ENCODE peak calls at places on chromosomes 5 and 9, in ten cellular contexts. Q is astrocyte of the hippocampus; E is activated CD4-positive, alpha-beta T cell treated with anti-CD3 and anti-CD28 coated beads, Interleukin-2, amount 50 U/mL, for 48 hours; Z is iPS-NIHi11; P is HAP-1; B is AG08395; K is aorta; W is RWPE1; X is activated CD8-positive, alpha-beta memory T cell treated with anti-CD3 and anti-CD28 coated beads for 4 hours; O is EH. Y is an unnamed sample.

GRCh38 chr9:120923620-120924328 is 2.8 kb downstream of the TRAF1 start:
- DNase-seq in X (no peak), P (no peak), Z (no peak), B (no peak), Q (no peak), O (no peak), E (no peak), W (no peak), K (no peak), Y (no peak)

GRCh38 chr5:55903121-55903701 is 52.1 kb downstream of the IL31RA start:
- DNase-seq in P (no peak), X (peak), E (peak), W (no peak), Q (peak), K (no peak), B (no peak), Z (no peak), O (no peak), Y (peak)

GRCh38 chr5:61087921-61088320 is 74.3 kb downstream of the SMIM15 start:
- DNase-seq in B (no peak), P (no peak), Z (no peak), W (no peak), E (no peak), Q (no peak), K (no peak), X (no peak), O (no peak), Y (no peak)

GRCh38 chr9:132575005-132575609 is 7.3 kb upstream of the BARHL1 start:
- DNase-seq in O (peak), W (peak), E (peak), K (peak), B (peak), Z (peak), Q (peak), P (peak), X (no peak), Y (no peak)

GRCh38 chr9:22210262-22210661 is 201.2 kb upstream of the CDKN2B start:
- DNase-seq in O (peak), P (no peak), K (no peak), E (no peak), Q (no peak), Z (no peak), W (peak), X (no peak), B (no peak), Y (no peak)

GRCh38 chr5:103424453-103425205 is 138.0 kb downstream of the NUDT12 start:
- DNase-seq in B (peak), K (no peak), Q (peak), E (no peak), Z (no peak), O (peak), X (no peak), P (no peak), W (no peak), Y (no peak)

GRCh38 chr9:101365181-101365580 is 19.6 kb downstream of the BAAT start:
- DNase-seq in X (no peak), Q (no peak), Z (no peak), B (no peak), K (no peak), W (no peak), O (peak), P (no peak), E (no peak), Y (no peak)

GRCh38 chr5:150603052-150603451 is 37.4 kb upstream of the SYNPO start:
- DNase-seq in W (no peak), Z (no peak), O (no peak), B (no peak), E (no peak), Q (no peak), K (peak), P (no peak), X (no peak), Y (no peak)

GRCh38 chr9:81427870-81428269 is 261.5 kb downstream of the TLE1 start:
- DNase-seq in K (no peak), O (no peak), P (no peak), B (no peak), W (no peak), E (no peak), X (no peak), Q (peak), Z (no peak), Y (no peak)

GRCh38 chr9:19221326-19221725 is 9.2 kb upstream of the DENND4C start:
- DNase-seq in Z (no peak), B (no peak), W (no peak), E (no peak), K (no peak), P (no peak), O (no peak), Q (no peak), X (no peak), Y (no peak)

GRCh38 chr9:91720746-91721705 is 229.0 kb downstream of the ROR2 start:
- DNase-seq in B (no peak), W (no peak), Q (no peak), X (no peak), Z (no peak), O (no peak), K (no peak), E (no peak), P (peak), Y (no peak)

GRCh38 chr5:179131321-179131835 is 71.2 kb downstream of the ZNF354C start:
- DNase-seq in Z (no peak), O (no peak), K (peak), B (no peak), W (no peak), P (no peak), Q (no peak), X (no peak), E (no peak), Y (no peak)

GRCh38 chr5:157915638-157916037 is 56.7 kb upstream of the CLINT1 start:
- DNase-seq in W (no peak), K (peak), E (no peak), Z (no peak), P (peak), X (no peak), B (no peak), O (peak), Q (peak), Y (no peak)

GRCh38 chr5:176956756-176957155 is 49.8 kb downstream of the UIMC1 start:
- DNase-seq in Z (no peak), X (no peak), B (no peak), K (no peak), P (no peak), Q (peak), W (no peak), O (no peak), E (no peak), Y (no peak)

GRCh38 chr9:135506327-135507103 is 6.0 kb downstream of the MRPS2 start:
- DNase-seq in O (peak), W (no peak), Q (no peak), K (peak), B (peak), E (no peak), Z (peak), P (no peak), X (no peak), Y (no peak)

Y was measured in stimulated activated CD8-positive, alpha-beta memory T cell treated with anti-CD3 and anti-CD28 coated beads, Interleukin-7, amount 100 ng/mL, for 4 hours.